ENCODE peak calls at places on chromosomes 11 and 22, in nine cellular contexts. B, A, V, O, X, H, U, S and G are unnamed samples.

GRCh38 chr22:49827853-49828598 is at the start of gene BRD1:
- DNase-seq in B (peak), A (peak), V (no peak), O (peak), X (peak), H (peak), U (no peak), S (peak), G (peak)

GRCh38 chr11:66467756-66468155 is 1.1 kb downstream of the PELI3 start:
- DNase-seq in B (no peak), A (no peak), V (no peak), O (peak), X (peak), H (peak), U (no peak), S (no peak), G (peak)

GRCh38 chr11:102220728-102221467 is 96.4 kb upstream of the BIRC3 start:
- DNase-seq in B (peak), A (no peak), V (no peak), O (no peak), X (no peak), H (peak), U (no peak), S (no peak), G (no peak)

GRCh38 chr11:66317322-66317765 is 500 bp upstream of the CD248 start:
- DNase-seq in B (peak), A (peak), V (no peak), O (no peak), X (no peak), H (peak), U (no peak), S (peak), G (no peak)

GRCh38 chr22:37287550-37287951 is 5.2 kb downstream of the CYTH4 start:
- DNase-seq in B (no peak), A (no peak), V (no peak), O (no peak), X (no peak), H (no peak), U (no peak), S (no peak), G (no peak)

GRCh38 chr22:37533995-37534394 is 14.8 kb upstream of the CARD10 start:
- DNase-seq in B (peak), A (no peak), V (no peak), O (peak), X (no peak), H (peak), U (no peak), S (peak), G (no peak)

GRCh38 chr22:27834364-27835185 is 33.0 kb upstream of the MN1 start:
- DNase-seq in B (no peak), A (no peak), V (no peak), O (no peak), X (no peak), H (no peak), U (no peak), S (no peak), G (no peak)

GRCh38 chr11:88552377-88553029 is 215.0 kb upstream of the CTSC start:
- DNase-seq in B (peak), A (peak), V (no peak), O (peak), X (peak), H (peak), U (no peak), S (peak), G (peak)

GRCh38 chr22:28600546-28601143 is 79.0 kb downstream of the TTC28 start:
- DNase-seq in B (peak), A (no peak), V (peak), O (peak), X (no peak), H (peak), U (no peak), S (peak), G (peak)

GRCh38 chr11:18001191-18001590 is 11.7 kb downstream of the SERGEF start:
- DNase-seq in B (peak), A (no peak), V (peak), O (no peak), X (no peak), H (peak), U (no peak), S (no peak), G (no peak)

GRCh38 chr22:49370841-49371301 is 456.8 kb downstream of the BRD1 start:
- DNase-seq in B (no peak), A (peak), V (no peak), O (no peak), X (peak), H (no peak), U (no peak), S (no peak), G (peak)

GRCh38 chr22:44540756-44541670 is 43.0 kb upstream of the RTL6 start:
- DNase-seq in B (no peak), A (peak), V (no peak), O (no peak), X (no peak), H (no peak), U (no peak), S (no peak), G (no peak)

GRCh38 chr22:26792522-26792921 is 135.1 kb downstream of the MIAT start:
- DNase-seq in B (no peak), A (no peak), V (no peak), O (no peak), X (no peak), H (no peak), U (no peak), S (no peak), G (no peak)

GRCh38 chr11:45102810-45103621 is 43.4 kb upstream of the PRDM11 start:
- DNase-seq in B (peak), A (no peak), V (peak), O (peak), X (peak), H (peak), U (peak), S (peak), G (peak)